ENCODE peak calls at places on chromosomes 7 and 10, in ten cellular contexts. P is PC-3, C is WTC11, U is heart left ventricle, S is brain microvascular endothelial cell, O is fibroblast of mammary gland, G is progenitor cell of endocrine pancreas, Y is A549, K is cardiac muscle cell, B is natural killer cell. H is an unnamed sample.

GRCh38 chr7:104963378-104963990 is 50.5 kb upstream of the KMT2E start:
- DNase-seq in B (no peak), P (no peak), G (no peak), Y (no peak), O (no peak), S (no peak), K (no peak), U (no peak), C (no peak), H (no peak)

GRCh38 chr7:151091431-151091830 is 5.2 kb downstream of the AGAP3 start:
- DNase-seq in P (no peak), U (no peak), B (no peak), Y (peak), C (peak), G (no peak), K (no peak), O (peak), S (no peak), H (no peak)

GRCh38 chr10:72223743-72224101 is 7.6 kb upstream of the ASCC1 start:
- DNase-seq in G (no peak), B (no peak), P (no peak), Y (no peak), S (peak), U (no peak), O (peak), C (no peak), K (no peak), H (no peak)

GRCh38 chr10:88064608-88065383 is 201.4 kb downstream of the PTEN start:
- DNase-seq in C (no peak), P (no peak), Y (no peak), O (peak), K (no peak), U (peak), G (no peak), B (no peak), S (no peak), H (peak)

GRCh38 chr7:12028508-12028907 is 182.6 kb upstream of the TMEM106B start:
- DNase-seq in B (no peak), C (no peak), O (no peak), G (no peak), U (no peak), P (no peak), Y (no peak), K (no peak), S (peak), H (no peak)

GRCh38 chr10:96413151-96413787 is 54.5 kb upstream of the OPALIN start:
- DNase-seq in K (no peak), C (peak), S (no peak), Y (no peak), B (no peak), G (no peak), U (no peak), O (no peak), P (no peak), H (no peak)

GRCh38 chr10:15168296-15168780 is at the start of gene NMT2:
- DNase-seq in O (no peak), C (peak), Y (peak), K (peak), U (peak), P (peak), B (peak), S (no peak), G (peak), H (no peak)

GRCh38 chr10:12799144-12799543 is 202.4 kb downstream of the CCDC3 start:
- DNase-seq in C (no peak), S (no peak), P (no peak), U (no peak), Y (no peak), B (no peak), K (no peak), G (no peak), O (no peak), H (no peak)

GRCh38 chr7:114478384-114478783 is 63.8 kb downstream of the FOXP2 start:
- DNase-seq in P (no peak), G (no peak), S (no peak), U (no peak), Y (no peak), O (no peak), K (no peak), B (no peak), C (no peak), H (no peak)

GRCh38 chr10:89502556-89502955 is 32.8 kb downstream of the SLC16A12 start:
- DNase-seq in G (no peak), B (no peak), Y (no peak), U (no peak), O (peak), K (no peak), C (no peak), P (peak), S (peak), H (no peak)

GRCh38 chr10:77801474-77802238 is 124.9 kb downstream of the DLG5 start:
- DNase-seq in K (no peak), C (no peak), P (peak), Y (no peak), O (peak), U (no peak), B (peak), G (no peak), S (peak), H (peak)

GRCh38 chr7:144255471-144255897 is 9.1 kb downstream of the OR2A7 start:
- DNase-seq in Y (no peak), P (no peak), C (peak), S (no peak), G (no peak), U (no peak), B (no peak), K (no peak), O (no peak), H (no peak)

GRCh38 chr10:80459047-80459865 is 5.1 kb downstream of the TSPAN14 start:
- DNase-seq in B (no peak), U (peak), C (peak), P (no peak), K (no peak), O (peak), S (no peak), G (no peak), Y (no peak), H (peak)

GRCh38 chr10:106705576-106706526 is 458.7 kb downstream of the SORCS1 start:
- DNase-seq in Y (no peak), G (peak), U (peak), P (peak), C (peak), K (peak), S (peak), O (peak), B (peak), H (peak)

GRCh38 chr10:127368937-127369336 is 172.5 kb upstream of the INSYN2A start:
- DNase-seq in K (no peak), C (no peak), U (no peak), O (no peak), G (no peak), P (no peak), S (no peak), B (no peak), Y (no peak), H (no peak)

GRCh38 chr7:105677803-105678583 is 96.7 kb upstream of the EFCAB10 start:
- DNase-seq in B (peak), O (no peak), Y (no peak), S (no peak), G (no peak), K (peak), C (no peak), U (peak), P (no peak), H (peak)

GRCh38 chr10:106175760-106176377 is 988.6 kb downstream of the SORCS1 start:
- DNase-seq in S (no peak), B (no peak), U (no peak), P (peak), G (no peak), Y (no peak), O (peak), C (no peak), K (peak), H (peak)

GRCh38 chr10:91424016-91424415 is 13.9 kb downstream of the HECTD2 start:
- DNase-seq in P (peak), K (no peak), Y (no peak), C (no peak), S (peak), O (peak), G (no peak), B (no peak), U (no peak), H (no peak)

GRCh38 chr7:151867912-151868804 is 8.8 kb downstream of the PRKAG2 start:
- DNase-seq in G (no peak), O (peak), B (no peak), U (peak), C (no peak), S (no peak), P (no peak), Y (no peak), K (no peak), H (no peak)

GRCh38 chr10:132300582-132300981 is 7.2 kb downstream of the STK32C start:
- DNase-seq in K (no peak), C (no peak), S (no peak), G (no peak), O (no peak), B (no peak), U (no peak), P (no peak), Y (no peak), H (no peak)

GRCh38 chr7:46680147-46680546 is 759.1 kb upstream of the IGFBP3 start:
- DNase-seq in U (no peak), S (no peak), G (no peak), Y (no peak), K (no peak), P (no peak), O (peak), B (no peak), C (no peak), H (peak)

GRCh38 chr10:4372601-4373000 is 453.4 kb upstream of the AKR1E2 start:
- DNase-seq in U (no peak), P (no peak), K (no peak), Y (no peak), B (no peak), C (no peak), O (peak), G (no peak), S (peak), H (no peak)

GRCh38 chr7:94301024-94301588 is 93.6 kb upstream of the COL1A2 start:
- DNase-seq in G (peak), O (peak), U (peak), C (peak), B (no peak), Y (peak), S (peak), P (peak), K (peak), H (no peak)

GRCh38 chr10:16381083-16381482 is 55.7 kb upstream of the PTER start:
- DNase-seq in P (peak), G (no peak), B (no peak), O (peak), Y (peak), C (no peak), K (no peak), U (no peak), S (no peak), H (peak)

GRCh38 chr7:134826105-134826504 is 46.7 kb downstream of the CALD1 start:
- DNase-seq in C (no peak), B (no peak), G (no peak), P (no peak), Y (no peak), S (peak), O (peak), U (peak), K (no peak), H (no peak)

GRCh38 chr7:778968-779451 is 51.9 kb upstream of the PRKAR1B start:
- DNase-seq in S (no peak), P (no peak), G (no peak), Y (no peak), O (no peak), B (no peak), C (no peak), K (no peak), U (no peak), H (no peak)

GRCh38 chr7:80047856-80048459 is 86.7 kb upstream of the GNAI1 start:
- DNase-seq in K (no peak), G (no peak), C (no peak), S (no peak), U (no peak), B (no peak), Y (peak), O (peak), P (peak), H (no peak)

GRCh38 chr10:24938076-24938475 is 14.3 kb downstream of the PRTFDC1 start:
- DNase-seq in C (no peak), Y (no peak), S (no peak), B (no peak), K (no peak), U (no peak), G (no peak), O (peak), P (no peak), H (no peak)

GRCh38 chr10:24930427-24930826 is 22.0 kb downstream of the PRTFDC1 start:
- DNase-seq in C (no peak), P (no peak), G (no peak), Y (no peak), U (no peak), B (no peak), O (peak), K (no peak), S (no peak), H (no peak)

GRCh38 chr10:24931236-24931635 is 21.2 kb downstream of the PRTFDC1 start:
- DNase-seq in U (no peak), O (no peak), K (no peak), C (no peak), G (no peak), P (no peak), B (no peak), Y (no peak), S (no peak), H (no peak)

GRCh38 chr10:24938525-24938924 is 13.9 kb downstream of the PRTFDC1 start:
- DNase-seq in S (no peak), Y (no peak), C (no peak), G (no peak), P (no peak), O (no peak), U (no peak), B (no peak), K (no peak), H (no peak)

DNA sequence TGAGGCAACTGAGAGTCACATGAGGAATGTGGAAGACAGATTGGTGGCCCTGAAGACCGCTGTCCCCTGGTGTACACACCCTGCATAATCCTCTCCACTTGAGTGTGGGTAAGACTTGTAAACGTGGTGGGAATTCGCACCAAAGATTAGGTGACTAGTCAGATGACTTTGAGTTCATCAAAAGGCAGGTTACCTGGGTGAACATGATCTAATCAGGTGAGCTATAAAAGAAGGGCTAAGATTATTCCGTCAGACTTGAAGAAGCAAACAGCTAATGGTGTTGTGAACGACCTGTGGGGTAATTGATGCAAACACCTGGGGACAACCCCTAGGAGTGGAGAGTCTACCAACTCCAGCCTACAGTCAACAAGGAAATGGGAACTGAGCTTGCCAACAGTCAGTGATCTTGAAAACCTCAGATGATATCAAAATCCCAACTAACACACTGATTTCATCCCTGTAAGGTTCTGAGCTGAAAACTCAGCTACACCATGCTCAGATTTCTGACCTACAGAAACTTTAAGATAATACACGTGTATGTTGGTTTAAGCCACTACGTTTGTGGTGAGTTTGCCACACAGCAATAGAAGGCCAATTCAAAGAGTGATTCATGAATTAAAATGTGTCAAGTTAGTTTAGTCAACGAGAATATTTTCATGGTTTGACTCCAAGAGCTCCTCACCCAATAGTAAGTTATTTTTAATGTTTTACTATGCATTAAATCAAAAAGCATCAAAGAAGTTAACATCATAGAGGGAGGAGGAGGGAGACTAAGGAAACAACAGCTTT is 16.7 kb downstream of the PRTFDC1 start:
- DNase-seq in C (no peak), Y (no peak), G (no peak), K (no peak), U (no peak), B (no peak), P (no peak), S (no peak), O (no peak), H (no peak)
- TF ChIP-seq CTCF in C (no peak), Y (no peak), G (no peak), K (no peak), U (no peak), B (no peak), P (no peak), S (no peak), O (no peak), H (no peak)

GRCh38 chr7:96979551-96980276 is 25.6 kb upstream of the DLX6 start:
- DNase-seq in U (no peak), Y (no peak), K (no peak), S (no peak), P (no peak), B (no peak), O (no peak), C (no peak), G (no peak), H (no peak)
- TF ChIP-seq CTCF in U (no peak), Y (no peak), K (no peak), S (no peak), P (no peak), B (no peak), O (no peak), C (no peak), G (no peak), H (no peak)

GRCh38 chr7:116239434-116239833 is 29.1 kb downstream of the TES start:
- DNase-seq in O (no peak), S (no peak), P (no peak), C (no peak), U (no peak), B (no peak), K (no peak), Y (no peak), G (no peak), H (no peak)

GRCh38 chr7:116242759-116243158 is 32.4 kb downstream of the TES start:
- DNase-seq in K (no peak), G (no peak), O (peak), B (no peak), P (no peak), S (no peak), U (no peak), Y (no peak), C (no peak), H (no peak)

GRCh38 chr7:116241296-116241695 is 31.0 kb downstream of the TES start:
- DNase-seq in Y (no peak), K (no peak), U (no peak), S (no peak), O (peak), B (no peak), P (no peak), G (no peak), C (no peak), H (no peak)

GRCh38 chr7:116240021-116240659 is 29.8 kb downstream of the TES start:
- DNase-seq in B (no peak), G (no peak), S (no peak), K (no peak), Y (no peak), O (no peak), P (no peak), U (no peak), C (no peak), H (no peak)

DNA sequence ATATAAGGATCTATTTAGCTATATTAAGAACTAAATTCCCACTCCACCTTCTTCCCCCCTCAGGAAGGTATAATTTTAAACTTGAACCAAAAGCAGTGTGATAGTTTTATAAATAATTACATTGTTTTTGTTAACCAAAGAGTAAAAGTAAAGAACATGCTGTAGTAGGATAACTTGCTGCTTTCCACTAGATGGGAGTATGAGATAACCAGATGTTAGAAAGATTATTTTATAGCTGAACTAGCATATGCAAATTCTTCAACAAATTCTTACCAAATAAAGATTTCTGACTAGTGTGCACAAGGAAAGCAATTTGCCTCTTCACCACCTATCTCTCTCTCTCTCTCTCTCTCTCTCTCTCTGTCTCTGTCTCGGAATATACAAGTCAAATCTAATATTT is 31.8 kb downstream of the TES start:
- DNase-seq in G (no peak), O (peak), U (no peak), K (no peak), S (no peak), B (no peak), Y (no peak), P (no peak), C (no peak), H (no peak)
- TF ChIP-seq CTCF in G (no peak), O (peak), U (no peak), K (no peak), S (no peak), B (no peak), Y (peak), P (no peak), C (no peak), H (no peak)

GRCh38 chr7:97872025-97872669 is at the start of gene ASNS:
- DNase-seq in Y (peak), C (peak), S (peak), P (peak), B (peak), O (peak), K (peak), G (peak), U (peak), H (peak)
- TF ChIP-seq CTCF in Y (no peak), C (no peak), S (no peak), P (no peak), B (no peak), O (no peak), K (no peak), G (no peak), U (peak), H (no peak)

H was measured in GM20000.